ENCODE peak calls at places on chromosomes 4 and X, in six cellular contexts. One of them, this sample, is unnamed. For H3K9me3, the result is how much of the 10 kb centered on the place peaks cover.

GRCh38 chrX:150847088-150847487 is 51.4 kb downstream of the CD99L2 start:
- DNase-seq in ovary: no peak
- DNase-seq in transverse colon: no peak
- DNase-seq in breast epithelium: no peak
- DNase-seq in fibroblast of lung: no peak
- DNase-seq in upper lobe of right lung: no peak
- DNase-seq in this sample: no peak

GRCh38 chrX:154458116-154458953 is at the start of gene PLXNA3:
- DNase-seq in ovary: peak
- DNase-seq in transverse colon: peak
- DNase-seq in breast epithelium: no peak
- DNase-seq in fibroblast of lung: peak
- DNase-seq in upper lobe of right lung: peak
- DNase-seq in this sample: peak

GRCh38 chrX:774536-774935 is 143.9 kb downstream of the SHOX start:
- DNase-seq in ovary: no peak
- DNase-seq in transverse colon: no peak
- DNase-seq in breast epithelium: no peak
- DNase-seq in fibroblast of lung: no peak
- DNase-seq in upper lobe of right lung: peak
- DNase-seq in this sample: no peak

GRCh38 chr4:138666366-138666765 is 349.2 kb upstream of the NOCT start:
- DNase-seq in ovary: no peak
- DNase-seq in transverse colon: no peak
- DNase-seq in breast epithelium: no peak
- DNase-seq in fibroblast of lung: peak
- DNase-seq in upper lobe of right lung: no peak
- DNase-seq in this sample: no peak

GRCh38 chr4:48360966-48361470 is 19.7 kb downstream of the SLAIN2 start:
- DNase-seq in ovary: no peak
- DNase-seq in transverse colon: no peak
- DNase-seq in breast epithelium: no peak
- DNase-seq in fibroblast of lung: peak
- DNase-seq in upper lobe of right lung: no peak
- DNase-seq in this sample: no peak

GRCh38 chrX:38692961-38693360 is 108.3 kb upstream of the MID1IP1 start:
- DNase-seq in ovary: no peak
- DNase-seq in transverse colon: no peak
- DNase-seq in breast epithelium: no peak
- DNase-seq in fibroblast of lung: no peak
- DNase-seq in upper lobe of right lung: no peak
- DNase-seq in this sample: no peak

GRCh38 chr4:44652002-44652401 is 577 bp upstream of the YIPF7 start:
- DNase-seq in ovary: no peak
- DNase-seq in transverse colon: no peak
- DNase-seq in breast epithelium: no peak
- DNase-seq in fibroblast of lung: no peak
- DNase-seq in upper lobe of right lung: no peak
- DNase-seq in this sample: no peak

GRCh38 chr4:2322227-2322626 is 60.3 kb upstream of the MXD4 start:
- DNase-seq in ovary: no peak
- DNase-seq in transverse colon: no peak
- DNase-seq in breast epithelium: no peak
- DNase-seq in fibroblast of lung: no peak
- DNase-seq in upper lobe of right lung: no peak
- DNase-seq in this sample: no peak

GRCh38 chr4:6476893-6477292 is 4.5 kb upstream of the PPP2R2C start:
- DNase-seq in ovary: no peak
- DNase-seq in transverse colon: no peak
- DNase-seq in breast epithelium: peak
- DNase-seq in fibroblast of lung: no peak
- DNase-seq in upper lobe of right lung: no peak
- DNase-seq in this sample: no peak

GRCh38 chr4:115090483-115091075 is 22.8 kb downstream of the NDST4 start:
- DNase-seq in ovary: no peak
- DNase-seq in transverse colon: no peak
- DNase-seq in breast epithelium: no peak
- DNase-seq in fibroblast of lung: peak
- DNase-seq in upper lobe of right lung: no peak
- DNase-seq in this sample: no peak

GRCh38 chrX:46433892-46434291 is 111.3 kb downstream of the ZNF674 start:
- DNase-seq in ovary: no peak
- DNase-seq in transverse colon: no peak
- DNase-seq in breast epithelium: no peak
- DNase-seq in fibroblast of lung: peak
- DNase-seq in upper lobe of right lung: no peak
- DNase-seq in this sample: no peak

GRCh38 chrX:25596881-25597280 is 541.3 kb upstream of the MAGEB18 start:
- DNase-seq in ovary: no peak
- DNase-seq in transverse colon: no peak
- DNase-seq in breast epithelium: no peak
- DNase-seq in fibroblast of lung: no peak
- DNase-seq in upper lobe of right lung: no peak
- DNase-seq in this sample: no peak

GRCh38 chr4:182250446-182250845 is 7.2 kb downstream of the TENM3 start:
- DNase-seq in ovary: no peak
- DNase-seq in transverse colon: no peak
- DNase-seq in breast epithelium: no peak
- DNase-seq in fibroblast of lung: peak
- DNase-seq in upper lobe of right lung: no peak
- DNase-seq in this sample: no peak

GRCh38 chr4:91325495-91325894 is 978.3 kb upstream of the GRID2 start:
- DNase-seq in ovary: no peak
- DNase-seq in transverse colon: no peak
- DNase-seq in breast epithelium: no peak
- DNase-seq in fibroblast of lung: peak
- DNase-seq in upper lobe of right lung: no peak
- DNase-seq in this sample: no peak

GRCh38 chr4:2796261-2797187 is 3.6 kb downstream of the SH3BP2 start:
- DNase-seq in ovary: peak
- DNase-seq in transverse colon: peak
- DNase-seq in breast epithelium: peak
- DNase-seq in fibroblast of lung: peak
- DNase-seq in upper lobe of right lung: peak
- DNase-seq in this sample: peak

GRCh38 chrX:32448320-32448719 is 763.0 kb downstream of the DMD start:
- DNase-seq in ovary: no peak
- DNase-seq in transverse colon: no peak
- DNase-seq in breast epithelium: no peak
- DNase-seq in fibroblast of lung: no peak
- DNase-seq in upper lobe of right lung: no peak
- DNase-seq in this sample: no peak

GRCh38 chr4:163109967-163110366 is 56.7 kb downstream of the NAF1 start:
- DNase-seq in ovary: no peak
- DNase-seq in transverse colon: no peak
- DNase-seq in breast epithelium: no peak
- DNase-seq in fibroblast of lung: no peak
- DNase-seq in upper lobe of right lung: no peak
- DNase-seq in this sample: no peak

GRCh38 chrX:103157511-103158316 is 57.2 kb upstream of the BEX4 start:
- DNase-seq in ovary: no peak
- DNase-seq in transverse colon: no peak
- DNase-seq in breast epithelium: no peak
- DNase-seq in fibroblast of lung: peak
- DNase-seq in upper lobe of right lung: no peak
- DNase-seq in this sample: no peak

GRCh38 chr4:75823812-75824211 is 78.4 kb downstream of the PPEF2 start:
- DNase-seq in ovary: no peak
- DNase-seq in transverse colon: no peak
- DNase-seq in breast epithelium: no peak
- DNase-seq in fibroblast of lung: no peak
- DNase-seq in upper lobe of right lung: no peak
- DNase-seq in this sample: no peak

GRCh38 chrX:48992341-48992740 is 9.7 kb downstream of the GRIPAP1 start:
- DNase-seq in ovary: no peak
- DNase-seq in transverse colon: no peak
- DNase-seq in breast epithelium: no peak
- DNase-seq in fibroblast of lung: no peak
- DNase-seq in upper lobe of right lung: no peak
- DNase-seq in this sample: no peak

GRCh38 chr4:89660851-89661250 is 176.1 kb downstream of the SNCA start:
- DNase-seq in ovary: no peak
- DNase-seq in transverse colon: no peak
- DNase-seq in breast epithelium: no peak
- DNase-seq in fibroblast of lung: no peak
- DNase-seq in upper lobe of right lung: no peak
- DNase-seq in this sample: no peak

GRCh38 chr4:185115827-185116232 is 27.2 kb upstream of the SLC25A4 start:
- DNase-seq in ovary: peak
- DNase-seq in transverse colon: peak
- DNase-seq in breast epithelium: no peak
- DNase-seq in fibroblast of lung: peak
- DNase-seq in upper lobe of right lung: peak
- DNase-seq in this sample: no peak

GRCh38 chr4:177047070-177047850 is 254.5 kb upstream of the VEGFC start:
- DNase-seq in ovary: peak
- DNase-seq in transverse colon: peak
- DNase-seq in breast epithelium: peak
- DNase-seq in fibroblast of lung: peak
- DNase-seq in upper lobe of right lung: peak
- DNase-seq in this sample: no peak

GRCh38 chr4:121016630-121017029 is 55.7 kb downstream of the NDNF start:
- DNase-seq in ovary: no peak
- DNase-seq in transverse colon: no peak
- DNase-seq in breast epithelium: no peak
- DNase-seq in fibroblast of lung: no peak
- DNase-seq in upper lobe of right lung: no peak
- DNase-seq in this sample: no peak

GRCh38 chr4:121951570-121952110 is at the start of gene TRPC3:
- DNase-seq in ovary: peak
- DNase-seq in transverse colon: peak
- DNase-seq in breast epithelium: no peak
- DNase-seq in fibroblast of lung: peak
- DNase-seq in upper lobe of right lung: peak
- DNase-seq in this sample: peak

GRCh38 chr4:188282620-188283232 is 143.5 kb downstream of the TRIML1 start:
- DNase-seq in ovary: no peak
- DNase-seq in transverse colon: no peak
- DNase-seq in breast epithelium: no peak
- DNase-seq in fibroblast of lung: no peak
- DNase-seq in upper lobe of right lung: peak
- DNase-seq in this sample: no peak

GRCh38 chr4:190015538-190016368 is 11.3 kb downstream of the FRG2 start:
- DNase-seq in ovary: no peak
- DNase-seq in transverse colon: no peak
- DNase-seq in breast epithelium: no peak
- DNase-seq in fibroblast of lung: no peak
- DNase-seq in upper lobe of right lung: no peak
- DNase-seq in this sample: no peak

GRCh38 chr4:187387709-187388108 is 607.9 kb upstream of the ZFP42 start:
- DNase-seq in ovary: no peak
- DNase-seq in transverse colon: no peak
- DNase-seq in breast epithelium: no peak
- DNase-seq in fibroblast of lung: peak
- DNase-seq in upper lobe of right lung: no peak
- DNase-seq in this sample: no peak

GRCh38 chr4:175166020-175166419 is 247.9 kb downstream of the ADAM29 start:
- DNase-seq in ovary: no peak
- DNase-seq in transverse colon: no peak
- DNase-seq in breast epithelium: no peak
- DNase-seq in fibroblast of lung: no peak
- DNase-seq in upper lobe of right lung: no peak
- DNase-seq in this sample: no peak
- H3K9me3 ChIP-seq in ovary: under half
- H3K9me3 ChIP-seq in transverse colon: under half
- H3K9me3 ChIP-seq in breast epithelium: under half
- H3K9me3 ChIP-seq in fibroblast of lung: under half
- H3K9me3 ChIP-seq in upper lobe of right lung: under half
- H3K9me3 ChIP-seq in this sample: under half

DNA sequence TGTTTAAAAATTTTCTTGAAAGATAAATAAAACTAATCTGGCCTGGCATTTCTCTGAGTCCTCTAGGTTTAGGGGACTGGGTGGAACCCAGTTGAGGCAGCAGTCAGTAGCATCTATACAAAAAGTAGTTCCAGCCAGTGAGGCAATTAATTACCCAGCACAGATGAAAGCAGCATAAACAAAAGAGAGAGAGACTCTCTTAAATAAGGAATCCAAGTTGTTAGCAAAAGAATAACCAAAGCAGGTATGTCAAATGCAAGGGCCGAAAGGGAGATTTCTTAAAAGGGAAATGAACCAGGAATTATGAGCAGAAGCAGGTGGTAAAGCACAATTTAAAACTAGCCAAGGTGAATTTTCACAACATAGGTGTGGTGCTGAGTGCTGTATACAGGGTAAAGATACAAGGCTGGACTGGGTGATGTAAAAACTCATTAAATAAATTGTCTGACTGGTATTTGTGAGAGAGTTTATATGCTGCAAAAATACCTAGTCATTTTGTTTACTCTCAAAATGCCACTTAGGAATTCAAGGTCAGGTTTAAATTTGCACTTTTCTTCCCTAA is 94.6 kb upstream of the GALNT7 start:
- DNase-seq in ovary: no peak
- DNase-seq in transverse colon: no peak
- DNase-seq in breast epithelium: no peak
- DNase-seq in fibroblast of lung: no peak
- DNase-seq in upper lobe of right lung: no peak
- DNase-seq in this sample: no peak
- H3K4me3 ChIP-seq in ovary: no peak
- H3K4me3 ChIP-seq in transverse colon: no peak
- H3K4me3 ChIP-seq in breast epithelium: no peak
- H3K4me3 ChIP-seq in fibroblast of lung: no peak
- H3K4me3 ChIP-seq in upper lobe of right lung: no peak
- H3K4me3 ChIP-seq in this sample: no peak

GRCh38 chr4:1251773-1252066 is 2.8 kb upstream of the CTBP1 start:
- DNase-seq in ovary: no peak
- DNase-seq in transverse colon: no peak
- DNase-seq in breast epithelium: no peak
- DNase-seq in fibroblast of lung: no peak
- DNase-seq in upper lobe of right lung: no peak
- DNase-seq in this sample: no peak
- H3K9me3 ChIP-seq in ovary: under half
- H3K9me3 ChIP-seq in transverse colon: under half
- H3K9me3 ChIP-seq in breast epithelium: under half
- H3K9me3 ChIP-seq in fibroblast of lung: under half
- H3K9me3 ChIP-seq in upper lobe of right lung: under half
- H3K9me3 ChIP-seq in this sample: under half

DNA sequence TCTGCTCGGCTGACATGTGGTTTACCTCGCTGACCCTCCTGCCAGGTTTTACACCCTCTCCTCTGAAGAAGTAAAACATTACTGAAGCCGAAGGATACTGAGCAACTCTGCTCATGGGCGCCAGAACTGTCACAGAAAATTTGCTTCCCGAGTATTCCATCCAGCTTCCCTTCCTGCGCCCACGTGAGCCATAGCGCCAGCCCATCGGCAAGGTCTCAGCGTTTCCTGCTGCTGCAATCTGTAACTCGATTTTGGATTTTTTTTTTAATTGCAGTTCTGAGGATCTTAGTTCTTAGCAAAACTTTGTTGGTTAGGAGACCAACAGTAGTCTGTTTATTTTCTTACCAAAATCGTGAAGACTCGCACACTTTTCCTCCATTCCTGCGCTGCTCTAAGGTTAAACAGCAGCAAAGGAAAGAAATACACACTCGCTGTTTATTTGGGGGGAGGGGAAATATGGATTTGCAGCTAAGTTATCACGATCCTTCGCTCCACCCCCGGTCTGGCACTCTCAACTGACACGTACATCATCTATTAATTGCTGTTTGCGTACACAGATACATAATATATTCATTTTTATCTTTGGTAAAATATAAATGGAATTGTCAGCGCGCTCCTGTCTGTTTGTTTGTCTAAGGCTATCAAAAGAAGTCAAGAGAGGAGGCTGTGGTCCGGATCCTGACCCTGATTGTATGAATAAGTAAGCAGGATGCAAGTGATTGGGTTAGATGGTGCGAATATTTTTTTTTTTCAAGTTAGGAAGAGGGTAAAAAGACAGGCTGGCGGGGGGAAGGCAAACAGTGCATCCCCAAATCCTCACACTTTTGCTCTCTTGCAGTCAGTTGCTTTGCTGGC is at the start of gene TLL1:
- DNase-seq in ovary: no peak
- DNase-seq in transverse colon: no peak
- DNase-seq in breast epithelium: no peak
- DNase-seq in fibroblast of lung: peak
- DNase-seq in upper lobe of right lung: no peak
- DNase-seq in this sample: no peak
- H3K4me3 ChIP-seq in ovary: peak
- H3K4me3 ChIP-seq in transverse colon: peak
- H3K4me3 ChIP-seq in breast epithelium: peak
- H3K4me3 ChIP-seq in fibroblast of lung: peak
- H3K4me3 ChIP-seq in upper lobe of right lung: peak
- H3K4me3 ChIP-seq in this sample: peak